ENCODE peak calls at places on chromosomes 1 and 21, in nine cellular contexts. Q is CD4-positive, CD25-positive, alpha-beta regulatory T cell; Y is pancreas; L is left ventricle myocardium inferior; P is aorta; U is breast epithelium; K is IMR-90; I is tibial artery; W is CD4-positive, alpha-beta memory T cell. Z is an unnamed sample.

GRCh38 chr1:219189021-219189824 is 15.5 kb downstream of the LYPLAL1 start:
- DNase-seq in Q (no peak), L (no peak), K (peak; percentile 83), Y (no peak), P (no peak), I (no peak), U (no peak), W (no peak), Z (no peak)

GRCh38 chr21:45215214-45215613 is 72.5 kb downstream of the POFUT2 start:
- DNase-seq in P (no peak), I (no peak), K (no peak), Y (no peak), Q (no peak), L (no peak), U (no peak), W (no peak), Z (no peak)

GRCh38 chr1:153973478-153973877 is 4.0 kb downstream of the JTB start:
- DNase-seq in Q (no peak), W (no peak), L (no peak), K (no peak), U (no peak), Y (no peak), I (no peak), P (no peak), Z (no peak)

GRCh38 chr1:71834570-71835441 is 447.5 kb downstream of the NEGR1 start:
- DNase-seq in W (no peak), Y (peak; percentile 50), P (no peak), K (peak; percentile 2), Q (no peak), L (no peak), I (no peak), U (no peak), Z (no peak)

GRCh38 chr1:167057297-167057688 is 32.9 kb downstream of the GPA33 start:
- DNase-seq in Q (no peak), P (no peak), L (no peak), Y (peak; percentile 25), W (no peak), I (no peak), U (no peak), K (peak; percentile 9), Z (no peak)

GRCh38 chr1:27618341-27619067 is 14.6 kb upstream of the AHDC1 start:
- DNase-seq in U (no peak), L (no peak), I (no peak), P (no peak), Q (peak; percentile 63), K (no peak), W (peak; percentile 53), Y (no peak), Z (peak; percentile 35)

GRCh38 chr21:29342394-29342957 is 43.8 kb downstream of the BACH1 start:
- DNase-seq in P (peak; percentile 70), I (peak; percentile 77), W (no peak), Q (no peak), K (peak; percentile 99), U (no peak), L (peak; percentile 68), Y (no peak), Z (no peak)

GRCh38 chr1:206558794-206559660 is 51.7 kb downstream of the RASSF5 start:
- DNase-seq in L (no peak), Q (peak; percentile 42), P (no peak), W (peak; percentile 29), U (no peak), K (no peak), I (no peak), Y (no peak), Z (no peak)

GRCh38 chr1:7473223-7474142 is 297.6 kb upstream of the VAMP3 start:
- DNase-seq in I (no peak), U (no peak), K (no peak), Y (no peak), L (no peak), P (no peak), W (no peak), Q (no peak), Z (no peak)

GRCh38 chr1:186102559-186103148 is 272.4 kb downstream of the TPR start:
- DNase-seq in K (peak; percentile 89), U (no peak), Q (no peak), W (no peak), I (peak; percentile 30), P (peak; percentile 65), Y (no peak), L (no peak), Z (no peak)

GRCh38 chr1:118004312-118004711 is 74.8 kb downstream of the WDR3 start:
- DNase-seq in U (no peak), Y (no peak), L (no peak), P (no peak), K (no peak), I (no peak), Q (no peak), W (no peak), Z (no peak)

GRCh38 chr1:190479028-190479427 is 1.4 kb upstream of the BRINP3 start:
- DNase-seq in L (no peak), Y (no peak), P (no peak), U (no peak), W (no peak), K (peak; percentile 5), Q (no peak), I (no peak), Z (no peak)

GRCh38 chr1:65310078-65310587 is 790 bp downstream of the DNAJC6 start:
- DNase-seq in U (no peak), I (no peak), Q (no peak), W (no peak), Y (no peak), P (no peak), L (peak; percentile 25), K (no peak), Z (no peak)

DNA sequence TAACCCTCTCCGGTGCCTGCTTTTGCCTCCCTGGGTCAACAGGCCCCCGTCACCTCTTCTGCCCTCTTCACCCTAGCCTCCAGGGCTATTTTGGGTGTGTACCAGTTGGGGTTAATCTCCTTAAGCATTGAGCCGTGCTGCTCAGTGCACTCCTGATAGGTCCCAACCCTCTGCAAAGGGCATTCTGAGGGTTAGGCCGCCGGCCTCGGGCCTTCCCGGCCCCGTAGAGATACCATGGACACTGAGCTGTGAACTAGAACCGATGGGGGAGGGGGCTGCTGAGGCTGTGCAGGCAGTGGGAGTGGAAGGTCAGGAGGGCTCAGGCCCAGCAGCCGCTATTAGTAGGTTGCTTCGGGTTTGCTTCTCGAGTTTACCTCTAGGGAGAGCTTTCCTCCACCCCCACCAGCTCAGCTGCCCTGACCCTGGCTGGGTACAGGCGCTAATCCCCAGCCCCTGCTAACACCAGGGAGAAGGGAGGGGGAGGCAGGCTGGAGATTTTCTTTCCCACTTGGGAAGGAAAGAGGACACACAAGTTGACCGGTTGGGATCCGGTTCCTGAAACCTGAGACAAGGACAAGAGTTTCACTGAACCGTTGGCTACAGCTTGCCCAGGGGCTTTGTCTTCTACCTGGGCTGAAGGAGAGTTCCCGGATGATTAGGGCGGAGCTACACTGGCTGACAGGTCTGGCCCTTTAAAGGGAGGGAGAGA is 4.8 kb downstream of the LMOD1 start:
- DNase-seq in Q (no peak), Y (no peak), I (no peak), P (no peak), L (no peak), W (no peak), U (no peak), K (no peak), Z (no peak)
- H3K27ac ChIP-seq in Q (no peak overlapping the region), Y (no peak overlapping the region), I (peak overlapping the region; percentile 97), P (peak overlapping the region; percentile 6), L (peak overlapping the region; percentile 69), W (no peak overlapping the region), U (peak overlapping the region; percentile 90), K (peak overlapping the region; percentile 52), Z (peak overlapping the region; percentile 70)

GRCh38 chr1:21266119-21266774 is 24.0 kb downstream of the ECE1 start:
- DNase-seq in L (no peak), Y (no peak), K (no peak), W (no peak), U (no peak), P (no peak), I (no peak), Q (no peak), Z (no peak)

GRCh38 chr1:21265644-21266043 is 24.6 kb downstream of the ECE1 start:
- DNase-seq in I (no peak), U (no peak), K (no peak), Y (no peak), Q (no peak), P (no peak), L (no peak), W (no peak), Z (no peak)

GRCh38 chr1:21263653-21264225 is 26.5 kb downstream of the ECE1 start:
- DNase-seq in L (no peak), U (no peak), W (no peak), Y (no peak), P (no peak), I (no peak), K (no peak), Q (no peak), Z (no peak)

GRCh38 chr1:21263052-21263429 is 27.2 kb downstream of the ECE1 start:
- DNase-seq in L (no peak), Q (no peak), I (no peak), U (no peak), P (no peak), K (no peak), W (no peak), Y (no peak), Z (no peak)

DNA sequence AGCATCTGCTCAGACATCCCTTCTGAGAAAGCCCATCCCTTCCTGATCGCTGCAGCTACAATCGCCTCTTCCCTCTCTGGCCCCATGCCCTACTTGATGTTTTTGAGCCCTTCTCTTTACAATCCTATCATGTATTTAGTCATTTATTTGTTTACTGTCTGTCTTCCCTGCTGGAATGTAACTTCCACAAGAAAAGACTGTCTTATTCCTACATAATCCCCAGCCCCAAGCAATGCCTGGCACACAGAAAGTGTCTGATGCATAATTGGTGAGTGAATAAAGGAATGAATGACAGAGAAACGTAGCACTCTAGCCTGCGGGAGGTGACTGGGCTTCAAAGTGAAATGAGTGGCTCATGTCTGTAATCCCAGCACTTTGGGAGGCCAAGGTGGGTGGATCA is 25.4 kb downstream of the ECE1 start:
- DNase-seq in Y (no peak), I (no peak), K (peak; percentile 63), P (no peak), L (no peak), U (no peak), Q (no peak), W (no peak), Z (no peak)
- H3K27ac ChIP-seq in Y (peak overlapping the region; percentile 1), I (peak overlapping the region; percentile 98), K (no peak overlapping the region), P (peak overlapping the region; percentile 37), L (peak overlapping the region; percentile 99), U (peak overlapping the region; percentile 37), Q (no peak overlapping the region), W (no peak overlapping the region), Z (no peak overlapping the region)

GRCh38 chr1:58580186-58580585 is 3.1 kb upstream of the TACSTD2 start:
- DNase-seq in Q (no peak), P (no peak), L (no peak), U (no peak), Y (no peak), W (no peak), I (no peak), K (peak; percentile 33), Z (no peak)
- H3K27ac ChIP-seq in Q (no peak overlapping the region), P (no peak overlapping the region), L (no peak overlapping the region), U (peak overlapping the region; percentile 55), Y (no peak overlapping the region), W (no peak overlapping the region), I (peak overlapping the region; percentile 9), K (no peak overlapping the region), Z (no peak overlapping the region)

GRCh38 chr1:94734963-94735899 is 84.9 kb upstream of the SLC44A3 start:
- DNase-seq in Q (no peak), U (no peak), Y (peak; percentile 60), P (peak; percentile 56), L (peak; percentile 41), K (peak; percentile 80), I (no peak), W (no peak), Z (no peak)
- H3K27ac ChIP-seq in Q (no peak overlapping the region), U (peak overlapping the region; percentile 80), Y (peak overlapping the region; percentile 2), P (no peak overlapping the region), L (peak overlapping the region; percentile 27), K (peak overlapping the region; percentile 53), I (peak overlapping the region; percentile 52), W (no peak overlapping the region), Z (no peak overlapping the region)

Z was measured in CD8-positive, alpha-beta memory T cell.